ENCODE peak calls at places on chromosomes 13 and 19, in five cellular contexts. W is PC-3, I is breast epithelium, S is brain microvascular endothelial cell, O is heart left ventricle. Z is an unnamed sample.
A peak's percentile ranks its signal among the peaks of the same experiment; 100 is the strongest.

GRCh38 chr13:50339291-50339690 is 324.0 kb downstream of the KCNRG start:
- DNase-seq in I (no peak), S (no peak), W (no peak), O (no peak), Z (no peak)

GRCh38 chr19:46713781-46714522 is 3.0 kb downstream of the PRKD2 start:
- DNase-seq in S (peak; percentile 80), O (peak; percentile 94), W (peak; percentile 78), I (peak; percentile 96), Z (peak; percentile 91)

GRCh38 chr19:39212377-39212742 is 8.3 kb upstream of the SYCN start:
- DNase-seq in W (peak; percentile 32), O (no peak), I (no peak), S (peak; percentile 12), Z (peak; percentile 24)

GRCh38 chr13:112702983-112703379 is 13.1 kb downstream of the ATP11A start:
- DNase-seq in S (no peak), O (no peak), I (no peak), W (no peak), Z (no peak)

GRCh38 chr19:48819366-48819816 is 8.6 kb upstream of the BCAT2 start:
- DNase-seq in W (peak; percentile 93), O (peak; percentile 83), S (no peak), I (peak; percentile 91), Z (peak; percentile 89)

GRCh38 chr13:105139380-105140285 is 1395.8 kb downstream of the EFNB2 start:
- DNase-seq in I (peak; percentile 18), W (no peak), S (peak; percentile 34), O (peak; percentile 36), Z (peak; percentile 26)

GRCh38 chr19:30227661-30228112 is 144.5 kb upstream of the ZNF536 start:
- DNase-seq in S (peak; percentile 25), W (peak; percentile 48), I (no peak), O (peak; percentile 68), Z (peak; percentile 64)

GRCh38 chr13:51816604-51817254 is 12.8 kb upstream of the DHRS12 start:
- DNase-seq in O (no peak), W (peak; percentile 8), I (no peak), S (no peak), Z (no peak)

GRCh38 chr19:30667227-30667626 is 295.0 kb downstream of the ZNF536 start:
- DNase-seq in W (no peak), S (no peak), O (no peak), I (no peak), Z (no peak)

GRCh38 chr13:31781064-31781463 is 41.7 kb downstream of the RXFP2 start:
- DNase-seq in S (no peak), O (no peak), I (no peak), W (no peak), Z (no peak)

GRCh38 chr13:45941261-45941660 is 89.7 kb upstream of the SIAH3 start:
- DNase-seq in S (no peak), O (no peak), W (no peak), I (no peak), Z (no peak)

DNA sequence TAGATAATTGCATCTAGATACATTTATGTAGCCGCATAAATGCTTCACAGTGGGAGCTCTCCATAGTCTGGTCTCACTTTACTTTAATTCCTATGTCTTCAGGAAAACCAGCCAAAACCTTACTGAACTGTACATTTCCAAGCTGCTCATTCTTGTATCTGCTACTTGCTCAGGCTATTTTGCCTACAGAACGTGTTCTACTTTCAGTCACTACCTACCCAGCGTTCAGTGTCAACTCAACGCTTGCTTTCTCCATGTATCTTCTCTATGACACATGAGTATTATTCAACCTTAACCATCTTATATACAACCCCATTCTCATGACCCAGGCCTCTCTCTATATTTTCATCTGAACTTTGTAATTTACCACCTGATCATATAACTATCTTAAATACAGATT is 101.9 kb downstream of the KLF12 start:
- DNase-seq in S (no peak), W (no peak), O (no peak), I (no peak), Z (no peak)
- H3K27ac ChIP-seq in S (no peak overlapping the region), W (no peak overlapping the region), O (peak overlapping the region; percentile 0), I (no peak overlapping the region), Z (peak overlapping the region; percentile 4)

GRCh38 chr19:13027557-13027956 is 32.3 kb downstream of the NFIX start:
- DNase-seq in O (no peak), I (no peak), W (no peak), S (no peak), Z (no peak)
- H3K4me3 ChIP-seq in O (no peak overlapping the region), I (peak overlapping the region; percentile 75), W (peak overlapping the region; percentile 82), S (no peak overlapping the region), Z (peak overlapping the region; percentile 66)

DNA sequence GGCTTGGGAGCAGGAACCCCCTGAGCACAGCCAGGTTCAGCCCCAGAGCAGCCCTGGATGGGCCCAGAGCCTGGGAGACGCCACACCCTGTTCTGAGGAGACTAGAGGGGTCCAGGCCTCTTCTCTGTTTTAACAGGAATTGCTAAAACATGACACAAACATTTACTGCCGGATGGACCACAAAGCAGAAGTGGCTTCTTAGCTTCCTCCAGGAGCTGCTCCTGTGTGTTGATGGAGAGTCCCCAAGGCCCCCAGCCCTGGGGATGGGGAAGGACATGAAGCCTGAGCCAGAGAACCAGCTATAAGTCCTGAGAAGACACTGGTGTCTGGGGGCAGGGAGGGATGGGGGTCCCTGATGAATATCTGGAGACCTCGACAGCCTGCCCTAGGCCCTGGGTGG is 14.6 kb downstream of the CEACAM3 start:
- DNase-seq in O (peak; percentile 39), I (no peak), S (no peak), W (no peak), Z (peak; percentile 26)
- H3K27ac ChIP-seq in O (no peak overlapping the region), I (no peak overlapping the region), S (no peak overlapping the region), W (no peak overlapping the region), Z (peak overlapping the region; percentile 30)

DNA sequence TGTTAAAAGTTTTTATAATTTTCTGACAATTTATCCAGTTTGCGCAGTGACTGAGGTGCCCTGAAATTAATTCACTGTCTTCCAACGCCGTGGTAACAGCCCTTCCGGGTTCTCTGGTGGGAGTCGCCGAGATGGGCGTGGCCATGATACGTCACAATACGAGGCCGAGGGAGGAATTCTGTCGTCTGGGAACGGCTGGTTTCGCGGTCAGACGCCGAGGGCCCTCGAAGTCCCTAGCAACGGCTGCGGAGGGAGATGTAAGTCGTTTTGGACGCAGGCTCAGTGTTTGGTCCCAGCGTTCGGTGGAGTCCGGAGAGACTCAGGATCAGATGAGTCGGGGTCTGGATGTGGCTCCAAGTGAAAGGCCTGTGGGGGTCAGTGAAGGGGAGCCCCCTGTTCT is 21.7 kb downstream of the ZNF613 start:
- DNase-seq in W (no peak), S (peak; percentile 16), O (peak; percentile 18), I (no peak), Z (peak; percentile 20)
- H3K4me3 ChIP-seq in W (no peak overlapping the region), S (peak overlapping the region; percentile 35), O (peak overlapping the region; percentile 45), I (no peak overlapping the region), Z (peak overlapping the region; percentile 53)

Z was measured in left ventricle myocardium inferior.